ENCODE peak calls at places on chromosomes 13 and 19, in ten cellular contexts. H, N, E, G, R, P, U, B, J and Q are unnamed samples.

GRCh38 chr13:110338441-110339101 is 31.5 kb downstream of the COL4A2 start:
- DNase-seq in J (no peak), R (peak; percentile 47), B (no peak), U (peak; percentile 82), H (peak; percentile 73), E (peak; percentile 84), G (no peak), N (no peak), P (no peak), Q (no peak)

GRCh38 chr19:41264581-41265375 is 606 bp downstream of the HNRNPUL1 start:
- DNase-seq in R (peak; percentile 39), P (peak; percentile 13), E (peak; percentile 47), B (no peak), U (peak; percentile 91), H (peak; percentile 55), G (peak; percentile 67), N (peak; percentile 56), J (peak; percentile 62), Q (no peak)

GRCh38 chr13:114142640-114143490 is 10.4 kb upstream of the RASA3 start:
- DNase-seq in E (no peak), R (no peak), N (no peak), G (peak; percentile 25), P (no peak), U (no peak), H (no peak), J (no peak), B (no peak), Q (no peak)

GRCh38 chr13:106637519-106637918 is 69.6 kb upstream of the ARGLU1 start:
- DNase-seq in E (no peak), U (peak; percentile 32), H (no peak), B (no peak), P (no peak), N (no peak), J (no peak), R (no peak), G (no peak), Q (no peak)

GRCh38 chr19:11090264-11091032 is 1.2 kb downstream of the LDLR start:
- DNase-seq in G (peak; percentile 96), H (peak; percentile 97), E (peak; percentile 94), B (peak; percentile 94), R (peak; percentile 91), N (peak; percentile 98), J (peak; percentile 94), U (peak; percentile 100), P (peak; percentile 90), Q (peak; percentile 95)

GRCh38 chr13:24821207-24821606 is 57.2 kb downstream of the RNF17 start:
- DNase-seq in U (no peak), G (no peak), R (no peak), B (no peak), P (no peak), J (no peak), E (no peak), H (no peak), N (no peak), Q (no peak)

GRCh38 chr13:97113231-97114001 is 108.7 kb upstream of the MBNL2 start:
- DNase-seq in B (no peak), E (no peak), U (no peak), N (no peak), R (no peak), J (no peak), P (no peak), H (peak; percentile 37), G (no peak), Q (no peak)

GRCh38 chr19:34336781-34337271 is 28.2 kb upstream of the GPI start:
- DNase-seq in J (peak; percentile 14), U (no peak), B (no peak), E (peak; percentile 62), G (peak; percentile 52), R (peak; percentile 48), N (no peak), P (no peak), H (no peak), Q (no peak)

GRCh38 chr19:13103585-13103923 is 896 bp upstream of the LYL1 start:
- DNase-seq in P (no peak), B (no peak), N (no peak), E (no peak), J (no peak), G (no peak), R (no peak), U (no peak), H (no peak), Q (no peak)

GRCh38 chr19:55383789-55384575 is at the start of gene TMEM238:
- DNase-seq in N (peak; percentile 56), E (peak; percentile 65), P (no peak), H (peak; percentile 55), B (peak; percentile 70), J (no peak), U (peak; percentile 90), R (peak; percentile 64), G (peak; percentile 88), Q (no peak)

GRCh38 chr19:49767380-49767779 is 579 bp downstream of the AP2A1 start:
- DNase-seq in R (no peak), P (no peak), J (peak; percentile 35), E (no peak), G (no peak), N (no peak), B (no peak), U (no peak), H (no peak), Q (no peak)

GRCh38 chr13:98877936-98878335 is 99.9 kb downstream of the DOCK9 start:
- DNase-seq in H (no peak), B (no peak), J (no peak), R (no peak), P (no peak), G (no peak), N (no peak), U (no peak), E (no peak), Q (no peak)

GRCh38 chr19:32336259-32337111 is 8.9 kb upstream of the ZNF507 start:
- DNase-seq in E (peak; percentile 70), H (peak; percentile 49), P (no peak), B (no peak), U (no peak), N (no peak), R (peak; percentile 64), G (no peak), J (no peak), Q (no peak)

GRCh38 chr13:91045351-91046034 is 302.0 kb upstream of the MIR17HG start:
- DNase-seq in G (peak; percentile 12), J (no peak), H (no peak), N (no peak), R (no peak), B (no peak), U (no peak), P (no peak), E (no peak), Q (no peak)

DNA sequence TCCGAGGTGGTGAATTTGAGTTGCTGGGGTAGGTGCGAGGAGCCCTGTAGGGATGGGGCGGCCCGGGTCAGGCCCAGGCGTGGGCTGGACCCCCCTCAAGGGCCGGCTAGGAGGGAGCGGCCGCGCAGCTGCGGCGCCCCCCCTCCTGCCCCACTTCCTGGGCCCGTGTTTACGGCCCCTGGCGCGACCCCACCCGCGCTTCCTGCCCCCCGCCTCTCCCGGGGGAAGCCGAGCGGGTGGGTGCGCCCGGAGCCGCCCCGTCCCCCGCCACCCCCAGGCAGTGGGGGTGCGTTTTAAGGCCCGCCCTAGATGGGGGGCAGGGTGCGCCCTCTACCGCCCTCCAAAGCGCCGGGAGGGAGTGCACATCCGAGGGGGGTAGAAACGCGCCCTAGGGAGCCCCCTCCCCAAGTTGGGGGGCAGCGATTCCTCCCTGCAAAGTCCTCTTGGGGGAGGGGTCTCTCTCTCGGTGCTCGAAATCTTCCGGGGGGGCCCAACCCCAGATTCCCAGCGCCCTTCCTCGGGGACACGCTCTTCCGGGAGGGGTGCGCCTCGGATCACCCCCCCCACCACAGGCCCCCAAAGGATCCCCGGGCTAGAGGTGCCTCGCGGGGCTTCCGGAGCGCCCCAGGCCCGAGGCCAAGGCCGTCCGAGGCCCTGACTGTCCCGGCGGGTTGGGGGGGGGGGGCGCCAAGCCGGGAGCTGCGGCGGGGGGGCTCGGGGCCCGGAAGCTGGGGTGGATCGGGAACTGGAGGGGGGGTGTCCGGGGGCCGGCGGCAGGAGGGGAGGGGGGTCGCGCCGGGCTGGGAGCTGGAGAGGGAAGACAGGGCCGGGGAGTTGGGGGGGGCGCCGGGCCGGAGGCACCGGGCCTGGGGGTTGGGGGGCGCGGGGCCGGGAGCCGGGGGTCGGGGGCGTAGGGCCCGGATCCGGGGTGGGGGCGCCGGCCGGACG is 807 bp downstream of the TLE5 start:
- DNase-seq in B (no peak), J (no peak), H (peak; percentile 77), N (no peak), R (no peak), U (peak; percentile 92), P (no peak), G (peak; percentile 86), E (peak; percentile 25), Q (no peak)
- TF ChIP-seq CTCF in B (no peak), J (no peak), H (peak; percentile 46), N (no peak), R (peak; percentile 17), U (no peak), P (peak; percentile 42), G (peak; percentile 44), E (peak; percentile 2), Q (no peak)

GRCh38 chr13:38415233-38415632 is 65.6 kb downstream of the UFM1 start:
- DNase-seq in P (peak; percentile 75), H (no peak), E (peak; percentile 8), B (no peak), G (no peak), N (no peak), J (no peak), R (no peak), U (no peak), Q (no peak)

GRCh38 chr13:38405216-38405615 is 55.6 kb downstream of the UFM1 start:
- DNase-seq in E (no peak), R (no peak), N (no peak), U (no peak), G (no peak), J (no peak), P (no peak), B (no peak), H (no peak), Q (no peak)

DNA sequence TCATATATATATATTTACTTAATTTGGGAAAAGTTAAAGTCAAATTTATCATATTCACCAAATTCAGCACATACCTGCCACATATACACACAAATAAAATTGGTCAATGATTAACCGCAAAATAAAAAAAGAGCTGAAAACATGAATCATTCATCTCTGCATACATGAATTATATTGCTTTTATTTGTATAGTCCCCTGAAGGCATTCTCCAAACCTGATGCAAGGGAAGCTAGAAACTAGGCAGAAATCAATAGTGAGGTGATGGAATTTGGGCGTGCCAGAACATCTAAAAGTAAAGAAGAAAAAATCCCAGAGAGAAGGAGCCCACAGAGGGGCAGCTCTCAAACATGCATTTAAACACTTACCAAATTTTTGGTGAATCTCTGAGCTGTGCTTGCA is 60.1 kb downstream of the UFM1 start:
- DNase-seq in J (no peak), G (no peak), E (no peak), U (no peak), R (no peak), N (no peak), P (no peak), H (no peak), B (no peak), Q (no peak)
- TF ChIP-seq CTCF in J (no peak), G (no peak), E (no peak), U (no peak), R (no peak), N (no peak), P (no peak), H (no peak), B (no peak), Q (no peak)

GRCh38 chr19:53868892-53869804 is 1.5 kb downstream of the MYADM start:
- DNase-seq in E (peak; percentile 89), N (peak; percentile 93), R (peak; percentile 83), J (peak; percentile 98), U (peak; percentile 97), P (no peak), H (peak; percentile 95), G (peak; percentile 91), B (peak; percentile 90), Q (peak; percentile 91)
- TF ChIP-seq CTCF in E (peak; percentile 29), N (no peak), R (no peak), J (no peak), U (no peak), P (no peak), H (peak; percentile 48), G (peak; percentile 17), B (no peak), Q (peak; percentile 65)

GRCh38 chr19:48618916-48619691 is at the start of the genes RPL18 and SPHK2:
- DNase-seq in E (peak; percentile 100), J (peak; percentile 100), B (peak; percentile 95), R (peak; percentile 100), N (peak; percentile 98), P (peak; percentile 99), U (peak; percentile 99), G (peak; percentile 97), H (peak; percentile 98), Q (peak; percentile 98)
- TF ChIP-seq CTCF in E (no peak), J (no peak), B (no peak), R (no peak), N (no peak), P (no peak), U (no peak), G (no peak), H (no peak), Q (no peak)